ENCODE peak calls at places on chromosome 16, in four cellular contexts. One of them, this sample, is unnamed.

GRCh38 chr16:52318259-52319008 is 228.5 kb downstream of the TOX3 start:
- DNase-seq in tibial artery: no peak
- DNase-seq in thoracic aorta: no peak
- DNase-seq in breast epithelium: no peak
- DNase-seq in this sample: no peak

GRCh38 chr16:86567701-86568571 is 1.3 kb downstream of the FOXC2 start:
- DNase-seq in thoracic aorta: no peak
- DNase-seq in breast epithelium: no peak
- DNase-seq in tibial artery: no peak
- DNase-seq in this sample: no peak

GRCh38 chr16:81896902-81897301 is 114.4 kb downstream of the SDR42E1 start:
- DNase-seq in thoracic aorta: no peak
- DNase-seq in tibial artery: no peak
- DNase-seq in breast epithelium: no peak
- DNase-seq in this sample: no peak

GRCh38 chr16:49183911-49184310 is 97.7 kb downstream of the CBLN1 start:
- DNase-seq in breast epithelium: no peak
- DNase-seq in thoracic aorta: no peak
- DNase-seq in tibial artery: no peak
- DNase-seq in this sample: no peak

GRCh38 chr16:81265658-81266451 is 27.4 kb downstream of the BCO1 start:
- DNase-seq in tibial artery: peak; percentile 61
- DNase-seq in breast epithelium: peak; percentile 27
- DNase-seq in thoracic aorta: no peak
- DNase-seq in this sample: no peak

GRCh38 chr16:6892961-6893360 is 439.7 kb upstream of the RBFOX1 start:
- DNase-seq in thoracic aorta: no peak
- DNase-seq in tibial artery: no peak
- DNase-seq in breast epithelium: no peak
- DNase-seq in this sample: no peak

GRCh38 chr16:75097941-75098897 is 18.4 kb downstream of the LDHD start:
- DNase-seq in tibial artery: no peak
- DNase-seq in thoracic aorta: no peak
- DNase-seq in breast epithelium: no peak
- DNase-seq in this sample: no peak

GRCh38 chr16:23510154-23510914 is at the start of gene GGA2:
- DNase-seq in thoracic aorta: peak; percentile 35
- DNase-seq in tibial artery: peak; percentile 78
- DNase-seq in breast epithelium: peak; percentile 81
- DNase-seq in this sample: peak; percentile 97

GRCh38 chr16:20853981-20854620 is 46.1 kb downstream of the DCUN1D3 start:
- DNase-seq in breast epithelium: no peak
- DNase-seq in tibial artery: no peak
- DNase-seq in thoracic aorta: no peak
- DNase-seq in this sample: no peak

GRCh38 chr16:35131429-35131828 is 1672.0 kb downstream of the TP53TG3F start:
- DNase-seq in thoracic aorta: no peak
- DNase-seq in tibial artery: no peak
- DNase-seq in breast epithelium: no peak
- DNase-seq in this sample: no peak

GRCh38 chr16:57004387-57005250 is 15.3 kb downstream of the NLRC5 start:
- DNase-seq in thoracic aorta: no peak
- DNase-seq in breast epithelium: no peak
- DNase-seq in tibial artery: no peak
- DNase-seq in this sample: no peak

GRCh38 chr16:80007216-80007615 is 406.7 kb upstream of the MAF start:
- DNase-seq in tibial artery: no peak
- DNase-seq in thoracic aorta: no peak
- DNase-seq in breast epithelium: no peak
- DNase-seq in this sample: no peak

GRCh38 chr16:3065069-3065741 is at the start of gene IL32:
- DNase-seq in tibial artery: peak; percentile 58
- DNase-seq in thoracic aorta: no peak
- DNase-seq in breast epithelium: no peak
- DNase-seq in this sample: no peak

GRCh38 chr16:65576139-65576538 is 454.3 kb upstream of the CDH11 start:
- DNase-seq in tibial artery: no peak
- DNase-seq in thoracic aorta: no peak
- DNase-seq in breast epithelium: no peak
- DNase-seq in this sample: no peak

GRCh38 chr16:77660311-77660710 is 62.0 kb upstream of the NUDT7 start:
- DNase-seq in thoracic aorta: no peak
- DNase-seq in breast epithelium: no peak
- DNase-seq in tibial artery: no peak
- DNase-seq in this sample: no peak

GRCh38 chr16:49181812-49182211 is 99.8 kb downstream of the CBLN1 start:
- DNase-seq in tibial artery: no peak
- DNase-seq in thoracic aorta: no peak
- DNase-seq in breast epithelium: no peak
- DNase-seq in this sample: no peak

GRCh38 chr16:74738134-74738541 is 36.5 kb downstream of the FA2H start:
- DNase-seq in thoracic aorta: no peak
- DNase-seq in tibial artery: no peak
- DNase-seq in breast epithelium: no peak
- DNase-seq in this sample: no peak

GRCh38 chr16:51134269-51134812 is 16.7 kb downstream of the SALL1 start:
- DNase-seq in thoracic aorta: no peak
- DNase-seq in tibial artery: no peak
- DNase-seq in breast epithelium: no peak
- DNase-seq in this sample: no peak

GRCh38 chr16:31501226-31501965 is 6.8 kb downstream of the RUSF1 start:
- DNase-seq in breast epithelium: no peak
- DNase-seq in thoracic aorta: no peak
- DNase-seq in tibial artery: no peak
- DNase-seq in this sample: no peak

GRCh38 chr16:88926374-88926990 is 50.5 kb downstream of the CBFA2T3 start:
- DNase-seq in breast epithelium: no peak
- DNase-seq in thoracic aorta: no peak
- DNase-seq in tibial artery: no peak
- DNase-seq in this sample: no peak

GRCh38 chr16:88923450-88923849 is 53.6 kb downstream of the CBFA2T3 start:
- DNase-seq in breast epithelium: no peak
- DNase-seq in thoracic aorta: no peak
- DNase-seq in tibial artery: no peak
- DNase-seq in this sample: no peak

GRCh38 chr16:88923926-88924833 is 52.8 kb downstream of the CBFA2T3 start:
- DNase-seq in thoracic aorta: no peak
- DNase-seq in tibial artery: no peak
- DNase-seq in breast epithelium: no peak
- DNase-seq in this sample: no peak

GRCh38 chr16:88925540-88925887 is 51.5 kb downstream of the CBFA2T3 start:
- DNase-seq in tibial artery: no peak
- DNase-seq in thoracic aorta: no peak
- DNase-seq in breast epithelium: no peak
- DNase-seq in this sample: no peak

DNA sequence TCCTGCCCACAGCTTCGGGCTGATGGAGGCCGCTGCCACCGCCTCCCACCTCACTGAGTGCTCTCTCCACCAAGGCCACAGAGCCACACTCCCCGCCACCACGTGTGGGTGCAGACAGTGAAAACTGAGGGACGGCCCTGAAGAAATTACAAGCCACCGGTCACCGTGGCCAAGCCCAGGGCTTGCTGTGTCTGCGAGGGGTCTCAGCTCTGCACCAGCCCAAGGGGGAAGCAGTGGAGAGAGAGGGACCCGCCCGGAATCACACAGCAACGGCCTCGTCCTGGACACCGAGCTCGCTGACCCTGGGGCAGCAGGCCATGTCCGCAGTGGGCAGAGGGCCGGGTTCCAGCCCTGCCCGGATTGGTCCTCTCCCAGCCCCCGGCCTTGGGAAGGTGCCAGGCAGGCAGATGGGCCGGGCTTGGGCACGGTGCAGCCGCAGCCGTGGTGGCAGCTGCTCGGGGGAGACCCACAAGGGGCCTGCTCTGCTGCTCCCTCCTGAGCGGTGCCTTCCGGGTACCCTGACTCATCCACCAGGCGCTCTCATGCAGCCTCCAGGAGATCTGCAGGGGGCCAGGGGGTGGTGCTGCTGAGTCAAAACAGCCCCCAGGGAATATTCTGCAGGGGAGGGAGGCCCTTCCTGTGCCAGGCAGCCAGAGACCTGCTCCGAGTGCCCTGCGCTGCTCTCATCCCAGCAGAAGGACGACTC is 52.0 kb downstream of the CBFA2T3 start:
- DNase-seq in thoracic aorta: no peak
- DNase-seq in tibial artery: no peak
- DNase-seq in breast epithelium: no peak
- DNase-seq in this sample: no peak
- TF ChIP-seq CTCF in thoracic aorta: peak; percentile 34
- TF ChIP-seq CTCF in tibial artery: no peak
- TF ChIP-seq CTCF in breast epithelium: no peak
- TF ChIP-seq CTCF in this sample: no peak

DNA sequence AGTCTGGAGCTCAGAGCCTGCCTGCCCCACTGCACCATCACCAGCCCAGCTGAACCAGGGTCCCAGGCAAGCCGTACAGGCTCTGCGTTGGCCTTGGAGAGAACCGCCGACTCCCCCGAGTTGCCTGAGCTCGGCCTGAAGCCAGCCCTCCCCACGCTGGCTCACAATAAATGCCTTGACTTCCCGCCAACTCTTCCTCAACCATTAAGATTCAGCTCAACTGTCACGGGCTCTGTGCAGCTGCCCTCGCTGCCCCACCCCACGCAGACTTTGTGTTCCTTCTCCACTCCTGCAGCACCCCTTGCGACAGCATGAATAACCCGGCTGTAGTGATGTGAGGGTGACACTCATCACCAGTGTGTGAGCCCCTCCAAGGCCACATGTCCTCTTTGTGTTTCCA is 4.8 kb upstream of the QPRT start:
- DNase-seq in breast epithelium: no peak
- DNase-seq in tibial artery: peak; percentile 26
- DNase-seq in thoracic aorta: no peak
- DNase-seq in this sample: no peak
- TF ChIP-seq CTCF in breast epithelium: no peak
- TF ChIP-seq CTCF in tibial artery: no peak
- TF ChIP-seq CTCF in thoracic aorta: no peak
- TF ChIP-seq CTCF in this sample: no peak

DNA sequence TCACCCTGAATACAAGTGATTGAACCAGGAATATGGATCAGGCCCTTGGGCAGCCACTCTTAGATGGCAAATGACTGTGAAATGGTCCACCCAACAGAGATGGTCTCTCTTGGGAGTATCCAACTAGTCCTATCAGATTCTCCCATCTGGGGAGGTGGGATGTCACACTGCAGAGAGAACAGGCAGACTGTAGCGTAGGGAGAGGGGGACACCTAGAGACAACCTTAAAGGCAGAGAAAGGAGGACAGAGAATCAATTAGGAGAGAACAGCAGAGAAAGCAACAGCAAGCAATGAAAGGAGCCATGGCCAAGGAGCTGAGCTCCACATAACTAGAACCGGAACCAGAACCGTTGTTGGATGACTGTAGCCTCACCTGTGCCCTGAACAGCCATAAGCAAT is 37.2 kb downstream of the IQCK start:
- DNase-seq in breast epithelium: no peak
- DNase-seq in tibial artery: no peak
- DNase-seq in thoracic aorta: no peak
- DNase-seq in this sample: no peak
- TF ChIP-seq CTCF in breast epithelium: no peak
- TF ChIP-seq CTCF in tibial artery: no peak
- TF ChIP-seq CTCF in thoracic aorta: no peak
- TF ChIP-seq CTCF in this sample: no peak

DNA sequence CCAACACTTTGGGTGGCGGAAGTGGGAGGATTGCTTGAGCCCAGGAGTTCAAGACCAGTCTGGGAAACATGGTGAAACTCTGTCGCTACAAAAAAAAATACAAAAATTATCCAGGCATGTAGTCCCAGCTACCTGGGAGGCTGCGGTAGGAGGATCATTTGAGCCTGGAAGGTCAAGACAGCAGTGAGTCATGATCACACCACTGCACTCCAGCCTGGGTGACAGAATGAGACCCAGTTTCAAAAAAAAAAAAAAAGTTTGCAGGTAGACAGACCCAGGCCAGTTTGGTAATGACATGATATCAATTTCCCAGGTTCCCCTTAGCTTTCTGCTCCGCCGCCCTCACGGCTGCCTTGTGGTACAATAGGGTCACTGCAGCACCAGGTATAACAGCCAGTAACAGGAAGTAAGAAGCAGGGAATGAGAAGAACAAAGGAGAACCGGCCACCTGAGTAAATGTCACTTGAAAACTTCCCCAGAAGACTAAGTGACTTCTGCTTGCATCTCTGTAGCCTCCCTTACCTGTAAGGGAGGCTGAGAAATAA is 201.2 kb upstream of the HSBP1 start:
- DNase-seq in tibial artery: no peak
- DNase-seq in thoracic aorta: no peak
- DNase-seq in breast epithelium: no peak
- DNase-seq in this sample: no peak
- TF ChIP-seq CTCF in tibial artery: no peak
- TF ChIP-seq CTCF in thoracic aorta: no peak
- TF ChIP-seq CTCF in breast epithelium: no peak
- TF ChIP-seq CTCF in this sample: no peak

GRCh38 chr16:63880948-63881347 is 1240.9 kb downstream of the CDH11 start:
- DNase-seq in tibial artery: no peak
- DNase-seq in thoracic aorta: no peak
- DNase-seq in breast epithelium: no peak
- DNase-seq in this sample: no peak
- TF ChIP-seq CTCF in tibial artery: no peak
- TF ChIP-seq CTCF in thoracic aorta: no peak
- TF ChIP-seq CTCF in breast epithelium: no peak
- TF ChIP-seq CTCF in this sample: no peak

GRCh38 chr16:10738231-10739077 is 5.2 kb upstream of the NUBP1 start:
- DNase-seq in tibial artery: peak; percentile 63
- DNase-seq in breast epithelium: no peak
- DNase-seq in thoracic aorta: peak; percentile 45
- DNase-seq in this sample: peak; percentile 43
- TF ChIP-seq CTCF in tibial artery: no peak
- TF ChIP-seq CTCF in breast epithelium: no peak
- TF ChIP-seq CTCF in thoracic aorta: no peak
- TF ChIP-seq CTCF in this sample: no peak

GRCh38 chr16:15888072-15888976 is at the start of gene CEP20:
- DNase-seq in breast epithelium: peak; percentile 100
- DNase-seq in thoracic aorta: peak; percentile 100
- DNase-seq in tibial artery: peak; percentile 100
- DNase-seq in this sample: peak; percentile 100
- TF ChIP-seq CTCF in breast epithelium: peak; percentile 78
- TF ChIP-seq CTCF in thoracic aorta: peak; percentile 32
- TF ChIP-seq CTCF in tibial artery: peak; percentile 38
- TF ChIP-seq CTCF in this sample: no peak

GRCh38 chr16:85057212-85057889 is 29.8 kb downstream of the KIAA0513 start:
- DNase-seq in tibial artery: no peak
- DNase-seq in breast epithelium: no peak
- DNase-seq in thoracic aorta: no peak
- DNase-seq in this sample: no peak
- TF ChIP-seq CTCF in tibial artery: no peak
- TF ChIP-seq CTCF in breast epithelium: no peak
- TF ChIP-seq CTCF in thoracic aorta: no peak
- TF ChIP-seq CTCF in this sample: no peak

This sample was measured in lower leg skin.